ENCODE peak calls at places on chromosomes 16 and 17, in nine cellular contexts. L, O, D, K, X, C, B, W and Q are unnamed samples.

GRCh38 chr17:15233022-15233805 is 31.9 kb downstream of the PMP22 start:
- DNase-seq in D (no peak), L (peak), W (peak), B (no peak), X (peak), C (peak), O (no peak), K (peak), Q (no peak)

GRCh38 chr16:85554114-85554790 is 58.9 kb upstream of the GSE1 start:
- DNase-seq in C (peak), K (peak), O (peak), B (peak), X (peak), D (no peak), L (peak), W (peak), Q (no peak)

GRCh38 chr17:76309461-76309860 is 1.4 kb upstream of the QRICH2 start:
- DNase-seq in D (no peak), W (no peak), K (no peak), L (no peak), B (no peak), O (no peak), X (no peak), C (no peak), Q (no peak)

GRCh38 chr16:68737730-68738590 is 868 bp downstream of the CDH1 start:
- DNase-seq in D (no peak), O (peak), L (no peak), W (no peak), C (no peak), X (no peak), B (no peak), K (no peak), Q (no peak)

GRCh38 chr16:85524630-85525463 is 88.3 kb upstream of the GSE1 start:
- DNase-seq in W (peak), C (peak), L (peak), X (peak), D (peak), B (no peak), K (peak), O (peak), Q (no peak)

GRCh38 chr16:61792194-61792904 is 243.9 kb downstream of the CDH8 start:
- DNase-seq in L (no peak), K (peak), C (peak), X (peak), D (no peak), W (peak), B (no peak), O (no peak), Q (peak)

GRCh38 chr17:44005865-44006580 is 1.6 kb downstream of the NAGS start:
- DNase-seq in D (no peak), B (peak), X (no peak), O (peak), W (no peak), C (no peak), K (no peak), L (peak), Q (no peak)

GRCh38 chr17:7709031-7709430 is 4.0 kb downstream of the EFNB3 start:
- DNase-seq in X (no peak), D (no peak), B (no peak), L (no peak), W (no peak), C (no peak), O (no peak), K (no peak), Q (no peak)